ENCODE peak calls at places on chromosomes 1 and 21, in four cellular contexts. One of them, this sample, is unnamed.

GRCh38 chr1:53579221-53580008 is 120.2 kb downstream of the DMRTB1 start:
- DNase-seq in SK-N-SH: no peak
- DNase-seq in astrocyte: no peak
- DNase-seq in H1: no peak
- DNase-seq in this sample: no peak

GRCh38 chr1:62585481-62586155 is 11.7 kb upstream of the ANGPTL3 start:
- DNase-seq in SK-N-SH: no peak
- DNase-seq in astrocyte: no peak
- DNase-seq in H1: no peak
- DNase-seq in this sample: no peak

GRCh38 chr1:161915051-161915503 is 108.6 kb downstream of the OLFML2B start:
- DNase-seq in SK-N-SH: no peak
- DNase-seq in astrocyte: no peak
- DNase-seq in H1: no peak
- DNase-seq in this sample: no peak

GRCh38 chr21:45596704-45597318 is 46.7 kb upstream of the PCBP3 start:
- DNase-seq in SK-N-SH: peak
- DNase-seq in astrocyte: no peak
- DNase-seq in H1: peak
- DNase-seq in this sample: peak

GRCh38 chr1:54784066-54784465 is 17.1 kb downstream of the TTC22 start:
- DNase-seq in SK-N-SH: no peak
- DNase-seq in astrocyte: no peak
- DNase-seq in H1: no peak
- DNase-seq in this sample: no peak

GRCh38 chr1:59994302-59995198 is 68.0 kb upstream of the CYP2J2 start:
- DNase-seq in SK-N-SH: no peak
- DNase-seq in astrocyte: peak
- DNase-seq in H1: no peak
- DNase-seq in this sample: no peak

GRCh38 chr1:46456411-46456963 is 33.1 kb upstream of the DMBX1 start:
- DNase-seq in SK-N-SH: no peak
- DNase-seq in astrocyte: no peak
- DNase-seq in H1: no peak
- DNase-seq in this sample: no peak

GRCh38 chr1:67390041-67390887 is 39.9 kb downstream of the SERBP1 start:
- DNase-seq in SK-N-SH: no peak
- DNase-seq in astrocyte: peak
- DNase-seq in H1: no peak
- DNase-seq in this sample: no peak

GRCh38 chr1:6134741-6135510 is 45.2 kb downstream of the CHD5 start:
- DNase-seq in SK-N-SH: no peak
- DNase-seq in astrocyte: no peak
- DNase-seq in H1: no peak
- DNase-seq in this sample: no peak

GRCh38 chr1:221829327-221830011 is 87.6 kb upstream of the DUSP10 start:
- DNase-seq in SK-N-SH: no peak
- DNase-seq in astrocyte: peak
- DNase-seq in H1: no peak
- DNase-seq in this sample: peak

GRCh38 chr1:23200885-23201284 is 16.4 kb downstream of the HTR1D start:
- DNase-seq in SK-N-SH: no peak
- DNase-seq in astrocyte: no peak
- DNase-seq in H1: no peak
- DNase-seq in this sample: no peak

GRCh38 chr1:219826290-219826689 is 102.1 kb downstream of the SLC30A10 start:
- DNase-seq in SK-N-SH: no peak
- DNase-seq in astrocyte: no peak
- DNase-seq in H1: no peak
- DNase-seq in this sample: no peak

GRCh38 chr1:231499148-231499763 is 29.2 kb upstream of the TSNAX start:
- DNase-seq in SK-N-SH: no peak
- DNase-seq in astrocyte: no peak
- DNase-seq in H1: no peak
- DNase-seq in this sample: no peak

GRCh38 chr1:184189361-184189760 is 137.8 kb downstream of the TSEN15 start:
- DNase-seq in SK-N-SH: peak
- DNase-seq in astrocyte: no peak
- DNase-seq in H1: no peak
- DNase-seq in this sample: peak

GRCh38 chr1:229579101-229579651 is 20.7 kb upstream of the ABCB10 start:
- DNase-seq in SK-N-SH: peak
- DNase-seq in astrocyte: peak
- DNase-seq in H1: no peak
- DNase-seq in this sample: peak

GRCh38 chr21:15401331-15401730 is 328.5 kb upstream of the USP25 start:
- DNase-seq in SK-N-SH: no peak
- DNase-seq in astrocyte: no peak
- DNase-seq in H1: no peak
- DNase-seq in this sample: no peak

GRCh38 chr1:165116732-165117131 is 239.8 kb downstream of the LMX1A start:
- DNase-seq in SK-N-SH: no peak
- DNase-seq in astrocyte: peak
- DNase-seq in H1: no peak
- DNase-seq in this sample: no peak

GRCh38 chr1:59738152-59738551 is 76.6 kb upstream of the HOOK1 start:
- DNase-seq in SK-N-SH: no peak
- DNase-seq in astrocyte: peak
- DNase-seq in H1: no peak
- DNase-seq in this sample: no peak

GRCh38 chr1:7669559-7670208 is 101.4 kb upstream of the VAMP3 start:
- DNase-seq in SK-N-SH: peak
- DNase-seq in astrocyte: no peak
- DNase-seq in H1: peak
- DNase-seq in this sample: peak

GRCh38 chr1:1847061-1847460 is 43.8 kb downstream of the GNB1 start:
- DNase-seq in SK-N-SH: no peak
- DNase-seq in astrocyte: no peak
- DNase-seq in H1: no peak
- DNase-seq in this sample: peak

GRCh38 chr1:179166663-179167417 is 62.6 kb downstream of the ABL2 start:
- DNase-seq in SK-N-SH: peak
- DNase-seq in astrocyte: peak
- DNase-seq in H1: no peak
- DNase-seq in this sample: no peak

GRCh38 chr1:7616076-7616833 is 154.8 kb upstream of the VAMP3 start:
- DNase-seq in SK-N-SH: no peak
- DNase-seq in astrocyte: peak
- DNase-seq in H1: no peak
- DNase-seq in this sample: peak

GRCh38 chr1:205661429-205662134 is 18.7 kb downstream of the SLC45A3 start:
- DNase-seq in SK-N-SH: peak
- DNase-seq in astrocyte: no peak
- DNase-seq in H1: no peak
- DNase-seq in this sample: no peak

GRCh38 chr1:220219865-220220698 is 52.2 kb downstream of the RAB3GAP2 start:
- DNase-seq in SK-N-SH: no peak
- DNase-seq in astrocyte: no peak
- DNase-seq in H1: no peak
- DNase-seq in this sample: no peak

GRCh38 chr1:175130649-175131045 is 61.9 kb downstream of the KIAA0040 start:
- DNase-seq in SK-N-SH: no peak
- DNase-seq in astrocyte: no peak
- DNase-seq in H1: no peak
- DNase-seq in this sample: no peak

GRCh38 chr1:224819861-224820260 is 109.6 kb upstream of the DNAH14 start:
- DNase-seq in SK-N-SH: no peak
- DNase-seq in astrocyte: no peak
- DNase-seq in H1: no peak
- DNase-seq in this sample: no peak

GRCh38 chr1:78884685-78885452 is 121.7 kb downstream of the ADGRL4 start:
- DNase-seq in SK-N-SH: no peak
- DNase-seq in astrocyte: peak
- DNase-seq in H1: peak
- DNase-seq in this sample: peak

GRCh38 chr21:16426936-16427335 is 697.2 kb downstream of the USP25 start:
- DNase-seq in SK-N-SH: no peak
- DNase-seq in astrocyte: peak
- DNase-seq in H1: no peak
- DNase-seq in this sample: peak

GRCh38 chr1:17831619-17832018 is 76.5 kb downstream of the ACTL8 start:
- DNase-seq in SK-N-SH: no peak
- DNase-seq in astrocyte: peak
- DNase-seq in H1: peak
- DNase-seq in this sample: no peak

GRCh38 chr1:24055681-24056080 is 56.3 kb downstream of the MYOM3 start:
- DNase-seq in SK-N-SH: no peak
- DNase-seq in astrocyte: no peak
- DNase-seq in H1: no peak
- DNase-seq in this sample: no peak

GRCh38 chr1:76330993-76331603 is 256.6 kb downstream of the ST6GALNAC3 start:
- DNase-seq in SK-N-SH: peak
- DNase-seq in astrocyte: peak
- DNase-seq in H1: peak
- DNase-seq in this sample: peak

GRCh38 chr1:186292875-186293274 is 82.2 kb downstream of the TPR start:
- DNase-seq in SK-N-SH: no peak
- DNase-seq in astrocyte: no peak
- DNase-seq in H1: no peak
- DNase-seq in this sample: no peak

GRCh38 chr1:218363141-218363540 is 18.0 kb downstream of the TGFB2 start:
- DNase-seq in SK-N-SH: no peak
- DNase-seq in astrocyte: no peak
- DNase-seq in H1: no peak
- DNase-seq in this sample: no peak

GRCh38 chr1:236880209-236880608 is 85.1 kb downstream of the MTR start:
- DNase-seq in SK-N-SH: no peak
- DNase-seq in astrocyte: no peak
- DNase-seq in H1: no peak
- DNase-seq in this sample: no peak

GRCh38 chr1:183685112-183685713 is 32.1 kb upstream of the APOBEC4 start:
- DNase-seq in SK-N-SH: peak
- DNase-seq in astrocyte: peak
- DNase-seq in H1: no peak
- DNase-seq in this sample: peak

GRCh38 chr21:26850116-26850643 is 5.0 kb upstream of the ADAMTS1 start:
- DNase-seq in SK-N-SH: peak
- DNase-seq in astrocyte: peak
- DNase-seq in H1: no peak
- DNase-seq in this sample: peak

GRCh38 chr1:87927391-87928073 is 598.9 kb downstream of the LMO4 start:
- DNase-seq in SK-N-SH: no peak
- DNase-seq in astrocyte: peak
- DNase-seq in H1: no peak
- DNase-seq in this sample: no peak

DNA sequence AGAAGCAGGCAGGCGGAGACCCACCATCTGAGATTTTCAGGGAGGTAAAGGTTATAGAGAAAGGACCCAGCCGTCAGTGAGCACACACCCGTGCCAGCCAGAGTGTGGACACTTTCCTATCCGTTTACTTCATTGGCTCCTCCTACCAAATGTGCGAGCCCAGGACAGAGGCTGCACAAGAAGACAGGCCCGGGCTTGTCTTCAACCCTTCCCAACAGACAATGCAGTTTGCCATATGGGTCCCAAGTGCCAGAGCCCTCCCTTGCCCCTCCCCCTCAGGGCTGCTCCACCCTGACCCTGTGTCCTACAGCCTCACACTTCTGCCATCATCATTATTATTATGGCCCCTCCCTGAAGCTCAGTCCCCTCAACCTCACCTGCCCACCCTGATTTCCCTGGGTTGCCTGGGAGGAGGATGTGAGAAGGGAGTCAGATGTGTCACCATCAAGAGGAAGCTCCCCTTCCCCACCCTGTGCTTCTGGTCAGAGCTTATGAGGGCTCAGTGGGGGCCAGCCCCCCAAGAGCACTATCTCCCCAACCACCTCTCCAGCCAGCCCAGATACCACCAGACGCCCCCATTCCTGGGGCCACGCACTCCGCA is 9.4 kb downstream of the LAPTM5 start:
- DNase-seq in SK-N-SH: no peak
- DNase-seq in astrocyte: no peak
- DNase-seq in H1: no peak
- DNase-seq in this sample: no peak
- H2AFZ ChIP-seq in SK-N-SH: no peak
- H2AFZ ChIP-seq in astrocyte: no peak
- H2AFZ ChIP-seq in H1: no peak
- H2AFZ ChIP-seq in this sample: no peak

GRCh38 chr1:28796321-28797213 is 15.4 kb upstream of the OPRD1 start:
- DNase-seq in SK-N-SH: no peak
- DNase-seq in astrocyte: no peak
- DNase-seq in H1: no peak
- DNase-seq in this sample: no peak
- H2AFZ ChIP-seq in SK-N-SH: no peak
- H2AFZ ChIP-seq in astrocyte: no peak
- H2AFZ ChIP-seq in H1: peak
- H2AFZ ChIP-seq in this sample: no peak

DNA sequence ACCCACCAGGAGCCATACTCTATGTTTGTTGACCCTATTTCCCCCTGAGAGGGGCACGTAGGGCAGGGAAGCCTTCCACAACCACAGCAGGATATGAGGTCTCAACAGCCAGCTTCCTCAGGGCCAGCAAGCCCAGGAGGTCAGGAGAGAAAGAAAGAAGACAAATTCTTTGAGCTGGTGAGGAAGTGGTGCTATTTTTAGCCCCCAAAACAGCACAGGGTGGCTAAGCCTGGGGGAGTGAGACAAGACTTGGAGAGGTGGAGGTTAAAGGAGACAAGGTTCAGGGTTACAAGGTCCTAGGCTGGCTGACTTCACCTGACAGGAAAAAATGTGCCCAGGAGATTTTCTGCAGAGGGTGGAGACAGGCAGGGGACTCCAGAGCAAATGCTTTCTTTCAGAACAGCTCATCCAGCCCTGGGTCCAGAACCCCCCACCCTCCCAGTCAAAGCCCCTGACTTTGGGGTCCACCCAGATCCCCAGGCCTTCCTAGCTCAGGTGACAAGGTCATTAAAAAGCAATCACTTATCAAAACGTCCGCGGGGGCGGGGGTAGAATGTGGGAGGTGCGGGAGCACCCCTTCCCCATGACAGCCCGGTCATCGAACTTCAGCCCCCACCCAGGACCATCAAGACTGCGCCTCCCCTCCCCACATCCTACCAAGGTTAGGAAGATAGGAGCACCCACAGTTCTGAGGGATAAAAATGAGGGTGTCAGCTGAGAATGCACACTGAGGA is 1.3 kb downstream of the SV2A start:
- DNase-seq in SK-N-SH: no peak
- DNase-seq in astrocyte: no peak
- DNase-seq in H1: no peak
- DNase-seq in this sample: no peak
- H2AFZ ChIP-seq in SK-N-SH: no peak
- H2AFZ ChIP-seq in astrocyte: no peak
- H2AFZ ChIP-seq in H1: no peak
- H2AFZ ChIP-seq in this sample: no peak

GRCh38 chr1:51574796-51575195 is 42.1 kb upstream of the OSBPL9 start:
- DNase-seq in SK-N-SH: no peak
- DNase-seq in astrocyte: no peak
- DNase-seq in H1: no peak
- DNase-seq in this sample: no peak

GRCh38 chr1:51576923-51577322 is 40.0 kb upstream of the OSBPL9 start:
- DNase-seq in SK-N-SH: no peak
- DNase-seq in astrocyte: no peak
- DNase-seq in H1: no peak
- DNase-seq in this sample: no peak

GRCh38 chr1:51575406-51576084 is 41.3 kb upstream of the OSBPL9 start:
- DNase-seq in SK-N-SH: no peak
- DNase-seq in astrocyte: peak
- DNase-seq in H1: no peak
- DNase-seq in this sample: peak

GRCh38 chr1:51578383-51579109 is 38.3 kb upstream of the OSBPL9 start:
- DNase-seq in SK-N-SH: no peak
- DNase-seq in astrocyte: no peak
- DNase-seq in H1: no peak
- DNase-seq in this sample: no peak

GRCh38 chr1:51576085-51576444 is 40.8 kb upstream of the OSBPL9 start:
- DNase-seq in SK-N-SH: no peak
- DNase-seq in astrocyte: no peak
- DNase-seq in H1: no peak
- DNase-seq in this sample: no peak
- H2AFZ ChIP-seq in SK-N-SH: no peak
- H2AFZ ChIP-seq in astrocyte: no peak
- H2AFZ ChIP-seq in H1: no peak
- H2AFZ ChIP-seq in this sample: peak